ENCODE peak calls at places on chromosomes 4 and X, in five cellular contexts. C is left ventricle myocardium inferior, P is DND-41, M is brain microvascular endothelial cell, K is ascending aorta. V is an unnamed sample.

GRCh38 chr4:167903291-167903721 is 189.0 kb upstream of the ANXA10 start:
- DNase-seq in C (no peak), P (no peak), M (peak; percentile 81), K (no peak), V (no peak)

GRCh38 chrX:105375816-105376215 is 155.3 kb upstream of the TEX13A start:
- DNase-seq in C (no peak), P (no peak), M (no peak), K (no peak), V (no peak)

GRCh38 chr4:102454278-102454677 is 46.9 kb upstream of the NFKB1 start:
- DNase-seq in C (no peak), P (no peak), M (no peak), K (no peak), V (no peak)

GRCh38 chrX:129654652-129655546 is at the start of gene APLN:
- DNase-seq in C (peak; percentile 58), P (peak; percentile 44), M (no peak), K (no peak), V (no peak)

GRCh38 chr4:48710446-48711209 is 69.5 kb downstream of the FRYL start:
- DNase-seq in C (no peak), P (no peak), M (no peak), K (no peak), V (no peak)

GRCh38 chrX:2628751-2629315 is 62.3 kb upstream of the CD99 start:
- DNase-seq in C (no peak), P (peak; percentile 33), M (no peak), K (no peak), V (no peak)

GRCh38 chrX:136228808-136229207 is 22.4 kb downstream of the MAP7D3 start:
- DNase-seq in C (no peak), P (no peak), M (no peak), K (no peak), V (no peak)

GRCh38 chrX:41877167-41877566 is 46.2 kb downstream of the CASK start:
- DNase-seq in C (no peak), P (no peak), M (no peak), K (no peak), V (no peak)

GRCh38 chrX:18377802-18378201 is 23.3 kb upstream of the SCML2 start:
- DNase-seq in C (no peak), P (peak; percentile 13), M (no peak), K (no peak), V (no peak)

GRCh38 chr4:8046925-8047541 is 107.4 kb upstream of the AFAP1 start:
- DNase-seq in C (no peak), P (no peak), M (no peak), K (no peak), V (no peak)

GRCh38 chr4:140568507-140569306 is at the start of gene UCP1:
- DNase-seq in C (peak; percentile 14), P (no peak), M (no peak), K (no peak), V (no peak)

GRCh38 chr4:3302786-3303444 is 10.1 kb downstream of the RGS12 start:
- DNase-seq in C (no peak), P (no peak), M (no peak), K (no peak), V (no peak)

GRCh38 chr4:80173387-80173786 is 23.9 kb upstream of the PRDM8 start:
- DNase-seq in C (no peak), P (peak; percentile 69), M (peak; percentile 75), K (no peak), V (no peak)

GRCh38 chrX:100625985-100626491 is 10.6 kb downstream of the TSPAN6 start:
- DNase-seq in C (no peak), P (peak; percentile 4), M (no peak), K (no peak), V (no peak)

GRCh38 chr4:2251073-2251794 is 9.3 kb upstream of the HAUS3 start:
- DNase-seq in C (peak; percentile 14), P (no peak), M (no peak), K (peak; percentile 6), V (no peak)

GRCh38 chr4:3031357-3032064 is 42.8 kb downstream of the HTT-AS start:
- DNase-seq in C (no peak), P (no peak), M (no peak), K (no peak), V (no peak)

GRCh38 chrX:153953342-153953830 is 8.9 kb upstream of the RENBP start:
- DNase-seq in C (peak; percentile 54), P (peak; percentile 69), M (peak; percentile 51), K (no peak), V (peak; percentile 14)

GRCh38 chr4:143431526-143432257 is 81.8 kb upstream of the SMARCA5 start:
- DNase-seq in C (no peak), P (no peak), M (no peak), K (no peak), V (no peak)

GRCh38 chr4:3375688-3376087 is 66.1 kb upstream of the HGFAC start:
- DNase-seq in C (no peak), P (no peak), M (peak; percentile 87), K (no peak), V (no peak)

GRCh38 chr4:76591992-76592391 is 157.0 kb downstream of the SHROOM3 start:
- DNase-seq in C (no peak), P (no peak), M (no peak), K (no peak), V (no peak)

GRCh38 chrX:48520455-48520854 is 1.2 kb upstream of the EBP start:
- DNase-seq in C (no peak), P (peak; percentile 33), M (no peak), K (no peak), V (no peak)

GRCh38 chr4:153205757-153206156 is 1.5 kb downstream of the TRIM2 start:
- DNase-seq in C (no peak), P (no peak), M (peak; percentile 31), K (no peak), V (no peak)
- H3K4me3 ChIP-seq in C (no peak overlapping the region), P (no peak overlapping the region), M (peak overlapping the region; percentile 53), K (no peak overlapping the region), V (no peak overlapping the region)

GRCh38 chr4:87086143-87086805 is 134.1 kb downstream of the KLHL8 start:
- DNase-seq in C (no peak), P (no peak), M (no peak), K (no peak), V (no peak)

GRCh38 chr4:87090305-87090704 is 130.1 kb downstream of the KLHL8 start:
- DNase-seq in C (no peak), P (no peak), M (no peak), K (no peak), V (no peak)

GRCh38 chr4:87088188-87088587 is 132.2 kb downstream of the KLHL8 start:
- DNase-seq in C (no peak), P (no peak), M (no peak), K (no peak), V (no peak)

GRCh38 chr4:87087015-87087920 is 133.2 kb downstream of the KLHL8 start:
- DNase-seq in C (no peak), P (no peak), M (no peak), K (no peak), V (no peak)

DNA sequence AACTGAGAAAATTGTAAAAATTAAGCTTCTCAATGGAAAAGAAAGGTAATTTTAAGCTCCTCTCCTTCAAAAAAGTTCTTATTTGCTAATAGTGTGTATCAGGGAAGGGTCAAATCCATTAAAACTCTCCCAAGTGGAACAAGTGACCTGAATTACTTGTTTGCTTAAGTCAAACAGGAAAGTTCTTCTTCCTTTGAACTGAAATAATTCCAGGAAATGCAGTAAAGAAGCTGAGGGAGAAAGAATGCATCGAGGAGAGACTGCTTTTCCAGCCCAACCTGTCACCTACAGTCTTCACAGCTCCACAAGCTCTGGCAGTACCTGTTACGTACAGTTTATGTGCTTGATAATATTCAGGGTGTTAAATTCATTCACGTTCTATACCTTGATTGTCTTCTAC is 131.1 kb downstream of the KLHL8 start:
- DNase-seq in C (no peak), P (no peak), M (no peak), K (no peak), V (no peak)
- H3K36me3 ChIP-seq in C (peaks cover 45% of the 10 kb centered on the region), P (peaks cover 71% of the 10 kb centered on the region), M (no peaks in the 10 kb centered on the region), K (peaks cover under 1% of the 10 kb centered on the region), V (peaks cover 9% of the 10 kb centered on the region)

GRCh38 chr4:151408380-151408629 is 671 bp upstream of the FHIP1A start:
- DNase-seq in C (no peak), P (no peak), M (no peak), K (no peak), V (no peak)

GRCh38 chr4:151407466-151408379 is 1.3 kb upstream of the FHIP1A start:
- DNase-seq in C (peak; percentile 16), P (peak; percentile 48), M (no peak), K (no peak), V (no peak)

GRCh38 chr4:151407018-151407417 is 2.0 kb upstream of the FHIP1A start:
- DNase-seq in C (no peak), P (no peak), M (no peak), K (no peak), V (no peak)

GRCh38 chr4:151408630-151409469 is at the start of gene FHIP1A:
- DNase-seq in C (peak; percentile 62), P (peak; percentile 66), M (peak; percentile 57), K (peak; percentile 10), V (no peak)

DNA sequence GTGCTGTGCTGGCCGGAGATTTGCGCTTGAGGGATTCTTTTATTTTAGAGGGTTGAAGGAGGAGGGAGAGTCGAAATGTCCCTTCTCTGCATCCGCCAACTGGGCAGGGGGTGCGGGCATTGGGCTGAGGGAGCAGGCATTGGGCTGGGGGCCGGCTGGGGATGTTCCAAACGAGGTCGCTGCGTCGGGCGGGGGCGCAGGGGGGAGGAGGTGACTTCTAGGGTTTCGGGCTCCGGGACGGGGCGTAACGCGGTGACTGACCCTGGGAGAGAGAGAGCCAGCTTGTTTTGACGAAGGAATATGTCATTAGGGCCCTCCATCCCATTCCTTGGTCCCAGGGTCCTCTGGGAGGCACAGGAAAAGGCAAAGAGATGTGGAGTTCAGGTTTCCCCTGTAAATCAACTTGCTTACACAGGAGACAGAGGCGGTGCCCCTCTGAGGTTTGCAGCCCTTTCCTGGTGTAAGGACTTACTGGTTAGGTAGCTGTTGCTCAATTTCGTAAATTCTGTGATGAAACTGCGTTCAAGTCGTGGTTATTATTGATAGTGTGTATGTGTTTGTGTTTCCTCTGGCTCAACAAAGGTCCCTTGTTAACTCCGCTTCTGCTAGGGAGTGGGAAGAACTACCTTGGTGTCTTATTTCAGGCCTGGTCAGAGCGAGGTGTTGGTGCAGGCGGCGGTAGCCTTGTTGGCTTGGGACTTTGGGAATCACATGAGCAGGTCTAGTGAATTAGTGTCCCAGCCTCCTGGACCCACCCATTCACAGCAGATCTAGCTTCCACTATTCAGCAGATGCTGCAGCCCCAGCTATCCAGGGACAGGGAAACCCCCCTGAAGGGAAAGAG is 716 bp downstream of the FHIP1A start:
- DNase-seq in C (no peak), P (no peak), M (no peak), K (no peak), V (no peak)
- H3K27ac ChIP-seq in C (peak overlapping the region; percentile 58), P (no peak overlapping the region), M (no peak overlapping the region), K (peak overlapping the region; percentile 43), V (no peak overlapping the region)

DNA sequence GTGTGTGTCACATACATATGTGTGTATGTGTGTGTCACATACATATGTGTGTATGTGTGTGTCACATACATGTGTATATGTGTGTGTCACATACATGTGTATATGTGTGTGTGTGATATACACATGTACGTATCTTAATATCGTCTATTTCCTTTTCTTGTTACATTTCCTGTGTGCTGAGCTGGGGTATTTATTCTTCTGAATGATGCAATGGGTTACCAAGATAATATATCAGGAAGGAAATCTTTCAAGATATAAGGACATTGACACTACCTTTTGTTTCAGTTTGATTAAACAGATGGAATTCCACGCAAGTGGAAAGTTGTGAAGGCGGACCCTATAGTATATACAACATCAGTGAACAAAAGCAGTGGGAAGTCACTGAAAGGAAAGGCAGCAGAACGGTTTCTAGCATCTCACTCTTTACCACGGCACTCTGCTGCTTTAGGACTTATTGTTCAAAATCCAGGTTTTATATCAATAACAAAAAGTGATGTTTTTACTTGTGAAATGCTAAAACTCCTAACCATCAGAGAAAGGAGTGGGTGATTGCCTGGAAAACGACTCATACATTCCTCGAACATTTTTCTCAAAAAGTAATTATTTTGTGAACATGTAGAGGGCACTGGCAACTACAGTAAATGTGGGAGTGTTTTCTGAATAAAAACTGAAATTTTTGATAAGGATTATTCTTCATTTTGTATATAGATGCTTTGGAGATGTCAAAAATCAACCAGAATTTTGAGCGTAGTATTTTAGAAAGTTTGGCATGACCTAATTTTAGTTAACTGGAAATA is 43.1 kb upstream of the IL21 start:
- DNase-seq in C (no peak), P (no peak), M (no peak), K (no peak), V (no peak)
- H3K4me3 ChIP-seq in C (no peak overlapping the region), P (no peak overlapping the region), M (no peak overlapping the region), K (no peak overlapping the region), V (no peak overlapping the region)